ENCODE peak calls at places on chromosomes 2 and 18, in seven cellular contexts. O is HCT116, A is K562, L is GM12878, K is SK-N-SH, T is HepG2, I is H1. H is an unnamed sample.

GRCh38 chr2:96500385-96501066 is 4.6 kb downstream of the NEURL3 start:
- DNase-seq in O (no peak), A (no peak), T (no peak), I (no peak), L (no peak), K (no peak), H (no peak)

GRCh38 chr2:7694066-7695000 is 777.1 kb downstream of the RNF144A start:
- DNase-seq in L (no peak), K (no peak), I (no peak), O (no peak), T (no peak), A (no peak), H (no peak)

GRCh38 chr2:222982909-222983265 is 69.1 kb upstream of the KCNE4 start:
- DNase-seq in O (no peak), I (no peak), A (no peak), T (no peak), L (no peak), K (no peak), H (no peak)

GRCh38 chr2:223549215-223549614 is 52.9 kb downstream of the SCG2 start:
- DNase-seq in I (no peak), A (no peak), T (peak; percentile 24), O (peak; percentile 99), K (peak; percentile 48), L (no peak), H (no peak)

GRCh38 chr2:234395801-234396478 is 100.9 kb downstream of the ARL4C start:
- DNase-seq in T (no peak), A (no peak), O (no peak), L (no peak), I (no peak), K (peak; percentile 67), H (no peak)

GRCh38 chr2:28751956-28752607 is 452 bp downstream of the PPP1CB start:
- DNase-seq in K (peak; percentile 79), L (no peak), I (no peak), T (no peak), A (peak; percentile 41), O (no peak), H (no peak)

GRCh38 chr2:104755026-104755856 is 98.7 kb upstream of the POU3F3 start:
- DNase-seq in K (no peak), T (no peak), A (no peak), L (no peak), I (no peak), O (no peak), H (peak; percentile 54)

GRCh38 chr2:70596293-70596692 is 42.7 kb upstream of the TGFA start:
- DNase-seq in O (peak; percentile 71), T (no peak), K (no peak), A (no peak), L (no peak), I (no peak), H (peak; percentile 62)

GRCh38 chr2:136057023-136057801 is 60.7 kb downstream of the CXCR4 start:
- DNase-seq in A (no peak), L (peak; percentile 56), O (no peak), K (no peak), T (no peak), I (no peak), H (no peak)
- TF ChIP-seq JUND in A (no peak), L (no peak), O (no peak), K (no peak), T (no peak), I (no peak), H (no peak)

GRCh38 chr2:217270801-217271121 is 410.9 kb upstream of the TNP1 start:
- DNase-seq in K (no peak), I (no peak), A (no peak), O (no peak), T (no peak), L (no peak), H (no peak)

GRCh38 chr2:217273851-217274250 is 414.0 kb upstream of the TNP1 start:
- DNase-seq in T (no peak), I (no peak), A (no peak), K (no peak), L (no peak), O (no peak), H (no peak)

GRCh38 chr2:217273158-217273557 is 413.3 kb upstream of the TNP1 start:
- DNase-seq in A (no peak), L (no peak), T (no peak), K (no peak), I (no peak), O (no peak), H (no peak)

GRCh38 chr2:217270089-217270800 is 410.4 kb upstream of the TNP1 start:
- DNase-seq in K (no peak), A (no peak), O (no peak), T (no peak), L (no peak), I (peak; percentile 76), H (no peak)

DNA sequence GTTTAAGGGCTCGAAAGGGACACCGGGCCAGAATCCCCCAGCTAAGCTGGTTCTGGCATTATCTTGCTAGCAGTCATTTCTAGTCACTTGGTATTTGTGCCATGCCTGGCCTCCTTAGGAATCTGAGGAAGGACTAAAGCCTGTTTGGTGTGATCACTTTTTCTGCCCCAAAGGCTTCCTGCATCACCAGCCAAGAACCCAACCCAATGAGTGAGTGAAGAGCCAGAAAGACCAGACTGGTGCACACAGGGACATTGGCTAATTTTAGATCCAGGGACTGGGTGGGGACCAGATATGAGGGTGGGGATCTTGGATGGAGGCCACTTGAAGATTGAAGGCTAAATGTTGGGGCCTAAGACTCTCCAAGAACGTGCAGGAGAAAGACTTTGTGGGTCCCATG is 411.9 kb upstream of the TNP1 start:
- DNase-seq in L (no peak), I (no peak), K (no peak), A (no peak), T (no peak), O (no peak), H (peak; percentile 52)
- TF ChIP-seq JUND in L (no peak), I (no peak), K (no peak), A (no peak), T (no peak), O (no peak), H (no peak)

DNA sequence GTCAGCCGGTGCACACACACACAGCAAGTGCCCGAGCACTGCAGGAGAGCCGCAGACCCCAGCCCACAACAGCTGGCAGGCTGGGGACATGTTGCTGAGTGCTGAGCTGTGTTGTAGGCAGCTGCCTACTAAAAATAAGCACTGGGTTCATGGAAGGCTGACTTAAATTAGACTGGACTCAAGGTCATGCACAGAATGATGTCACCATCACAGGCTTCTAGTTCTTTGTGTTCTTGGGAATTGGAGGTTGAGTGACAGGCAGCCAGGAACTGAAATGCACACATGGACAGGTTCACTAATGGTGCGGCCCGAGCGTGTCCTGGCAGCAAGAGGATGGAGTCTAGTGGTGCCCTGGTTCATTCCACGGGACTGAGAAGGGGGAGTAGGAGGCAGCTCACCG is 71.3 kb downstream of the VWA3B start:
- DNase-seq in L (no peak), A (no peak), O (no peak), I (no peak), T (peak; percentile 19), K (no peak), H (no peak)
- TF ChIP-seq JUND in L (no peak), A (no peak), O (no peak), I (no peak), T (no peak), K (no peak), H (no peak)

GRCh38 chr18:13725566-13726227 is 661 bp downstream of the FAM210A start:
- DNase-seq in I (no peak), L (no peak), A (peak; percentile 14), T (peak; percentile 16), K (no peak), O (no peak), H (no peak)

GRCh38 chr18:13716916-13717315 is 9.4 kb downstream of the FAM210A start:
- DNase-seq in L (no peak), I (no peak), O (no peak), K (no peak), A (no peak), T (no peak), H (no peak)

DNA sequence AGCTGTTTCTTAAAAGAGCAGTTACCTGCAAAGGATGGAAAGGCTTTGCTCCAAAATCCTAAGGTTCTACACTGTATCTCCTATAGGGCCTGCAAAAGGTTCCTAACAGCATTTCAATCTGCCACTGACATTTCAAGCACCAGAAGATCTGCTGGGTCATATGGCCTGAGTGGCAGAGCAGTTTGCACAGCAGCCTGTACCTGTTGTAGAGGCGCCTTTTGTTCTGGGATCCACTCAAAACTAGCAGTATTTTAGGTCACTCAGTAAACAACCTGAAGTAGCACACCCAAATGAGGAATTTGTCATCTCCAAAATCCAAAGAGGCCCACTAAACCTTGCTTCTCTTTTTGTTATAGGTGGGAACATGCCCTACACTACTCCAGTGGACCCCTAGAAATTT is 6.2 kb downstream of the FAM210A start:
- DNase-seq in A (no peak), O (no peak), I (no peak), K (no peak), L (no peak), T (no peak), H (no peak)
- TF ChIP-seq JUND in A (no peak), O (no peak), I (no peak), K (no peak), L (no peak), T (no peak), H (no peak)

GRCh38 chr2:75100011-75100680 is 99.2 kb downstream of the TACR1 start:
- DNase-seq in O (no peak), T (no peak), A (no peak), K (peak; percentile 7), L (no peak), I (no peak), H (no peak)
- TF ChIP-seq JUND in O (no peak), T (no peak), A (no peak), K (peak; percentile 97), L (no peak), I (no peak), H (no peak)

DNA sequence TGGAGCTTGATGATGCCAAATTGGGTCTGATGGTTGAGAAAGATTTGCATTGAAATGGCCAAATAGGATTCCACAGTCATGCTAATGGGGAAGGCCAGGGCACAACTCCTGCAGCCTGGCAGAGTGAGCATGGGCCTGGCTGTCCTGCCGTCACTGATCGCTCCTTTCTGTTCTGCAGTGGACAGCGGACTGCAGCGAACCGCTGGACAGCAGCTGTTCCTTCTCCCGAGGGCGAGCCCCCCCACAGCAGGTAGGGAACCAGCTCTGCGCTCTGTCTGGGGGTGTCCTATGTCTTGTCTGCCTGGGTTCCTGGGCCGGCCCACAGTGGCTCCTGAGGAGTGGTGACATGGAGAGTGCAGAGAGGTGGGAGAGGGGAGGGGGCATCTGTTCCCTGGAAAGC is 97.6 kb downstream of the CTIF start:
- DNase-seq in K (no peak), O (no peak), L (no peak), I (no peak), A (no peak), T (no peak), H (no peak)
- TF ChIP-seq JUND in K (no peak), O (no peak), L (no peak), I (no peak), A (no peak), T (no peak), H (no peak)